ENCODE peak calls at places on chromosomes 5 and 9, in nine cellular contexts. W is GM23338; D is sigmoid colon; L is fibroblast of lung; X is IMR-90; O is HCT116; Z is adrenal gland; K is mucosa of descending colon; P is CD8-positive, alpha-beta T cell. N is an unnamed sample. For H3K36me3, the result is how much of the 10 kb centered on the place peaks cover.

GRCh38 chr9:104494808-104495207 is 9.3 kb upstream of the OR13F1 start:
- DNase-seq in P (no peak), D (no peak), K (no peak), X (no peak), O (no peak), Z (no peak), W (peak), L (no peak), N (no peak)

GRCh38 chr9:2677927-2678889 is 39.1 kb upstream of the KCNV2 start:
- DNase-seq in W (no peak), O (no peak), D (no peak), Z (no peak), L (no peak), K (no peak), P (no peak), X (no peak), N (no peak)

GRCh38 chr5:107567901-107568671 is 102.7 kb downstream of the EFNA5 start:
- DNase-seq in K (no peak), X (no peak), O (no peak), P (no peak), D (no peak), Z (no peak), W (no peak), L (no peak), N (no peak)

GRCh38 chr5:61999371-61999770 is 306.6 kb upstream of the KIF2A start:
- DNase-seq in K (no peak), O (no peak), W (no peak), P (no peak), X (no peak), L (no peak), D (no peak), Z (no peak), N (no peak)

GRCh38 chr9:89536145-89536574 is 38.2 kb upstream of the SEMA4D start:
- DNase-seq in X (no peak), L (no peak), O (no peak), W (no peak), K (no peak), D (no peak), Z (no peak), P (no peak), N (no peak)

GRCh38 chr5:96258692-96259091 is 174.4 kb downstream of the PCSK1 start:
- DNase-seq in X (no peak), L (no peak), Z (no peak), O (no peak), K (no peak), D (no peak), W (no peak), P (no peak), N (no peak)

GRCh38 chr9:96253059-96253696 is 48.8 kb downstream of the HSD17B3 start:
- DNase-seq in P (no peak), O (no peak), K (no peak), W (peak), D (no peak), L (no peak), Z (no peak), X (no peak), N (no peak)

GRCh38 chr9:136685792-136686533 is 1.3 kb downstream of the AGPAT2 start:
- DNase-seq in W (no peak), L (no peak), D (no peak), P (no peak), K (no peak), O (no peak), X (no peak), Z (no peak), N (no peak)

GRCh38 chr9:125747053-125747764 is at the start of gene PBX3:
- DNase-seq in L (peak), W (peak), D (peak), P (peak), Z (peak), O (no peak), X (no peak), K (peak), N (no peak)

GRCh38 chr5:68171101-68171558 is 44.4 kb upstream of the PIK3R1 start:
- DNase-seq in D (peak), K (no peak), P (no peak), O (no peak), X (peak), L (peak), W (no peak), Z (no peak), N (no peak)

GRCh38 chr9:751137-752051 is 90.1 kb upstream of the DMRT1 start:
- DNase-seq in X (peak), D (no peak), P (no peak), Z (no peak), W (no peak), K (peak), L (peak), O (no peak), N (no peak)

GRCh38 chr9:131663288-131663687 is 76.6 kb downstream of the RAPGEF1 start:
- DNase-seq in Z (no peak), D (no peak), P (no peak), K (no peak), L (no peak), W (no peak), X (no peak), O (no peak), N (no peak)

GRCh38 chr5:139543423-139543991 is 17.6 kb upstream of the UBE2D2 start:
- DNase-seq in P (peak), O (no peak), W (peak), K (peak), D (peak), X (peak), L (peak), Z (peak), N (no peak)

GRCh38 chr5:14147210-14147609 is 4.1 kb downstream of the TRIO start:
- DNase-seq in K (no peak), W (no peak), L (no peak), O (no peak), D (no peak), X (no peak), P (no peak), Z (no peak), N (no peak)

GRCh38 chr5:6753851-6754250 is 40.6 kb downstream of the TENT4A start:
- DNase-seq in K (no peak), Z (no peak), X (no peak), L (no peak), O (no peak), W (no peak), P (no peak), D (peak), N (no peak)

GRCh38 chr5:83957188-83957587 is 236.5 kb upstream of the HAPLN1 start:
- DNase-seq in O (no peak), W (peak), Z (no peak), L (peak), P (no peak), K (no peak), X (peak), D (no peak), N (no peak)

GRCh38 chr5:76737846-76738245 is 21.9 kb downstream of the F2R start:
- DNase-seq in K (no peak), L (no peak), P (no peak), O (no peak), W (no peak), Z (no peak), X (peak), D (no peak), N (no peak)

GRCh38 chr5:129110742-129111141 is 16.2 kb downstream of the ISOC1 start:
- DNase-seq in Z (no peak), K (no peak), O (no peak), D (no peak), W (no peak), P (no peak), X (peak), L (no peak), N (no peak)

GRCh38 chr5:127924606-127925005 is 159.0 kb upstream of the SLC12A2 start:
- DNase-seq in Z (no peak), O (no peak), K (no peak), W (no peak), D (no peak), L (no peak), X (no peak), P (no peak), N (no peak)

GRCh38 chr5:57302643-57303042 is 128.8 kb downstream of the GPBP1 start:
- DNase-seq in K (no peak), X (peak), L (peak), O (no peak), Z (no peak), P (no peak), W (no peak), D (no peak), N (no peak)

GRCh38 chr5:56302027-56302426 is 68.9 kb upstream of the ANKRD55 start:
- DNase-seq in X (peak), Z (no peak), W (no peak), O (no peak), P (no peak), L (peak), K (no peak), D (no peak), N (no peak)

GRCh38 chr9:136201609-136202448 is 3.1 kb downstream of the LHX3 start:
- DNase-seq in W (peak), P (no peak), X (no peak), K (peak), L (peak), O (no peak), Z (no peak), D (no peak), N (no peak)

GRCh38 chr5:179228341-179229121 is 116.7 kb downstream of the ADAMTS2 start:
- DNase-seq in K (no peak), O (no peak), L (peak), W (no peak), D (peak), P (no peak), X (no peak), Z (no peak), N (no peak)

GRCh38 chr5:39197556-39197955 is 21.8 kb downstream of the FYB1 start:
- DNase-seq in O (peak), L (no peak), W (no peak), Z (no peak), X (no peak), D (no peak), K (no peak), P (peak), N (no peak)

GRCh38 chr9:98943682-98944129 is at the start of gene COL15A1:
- DNase-seq in D (peak), L (peak), K (no peak), Z (peak), O (no peak), P (no peak), W (peak), X (no peak), N (no peak)

GRCh38 chr9:89277043-89277442 is 34.0 kb upstream of the CKS2 start:
- DNase-seq in D (no peak), P (no peak), L (no peak), O (no peak), W (no peak), K (no peak), Z (no peak), X (no peak), N (no peak)

GRCh38 chr9:133950206-133950915 is 41.8 kb downstream of the VAV2 start:
- DNase-seq in D (no peak), W (no peak), O (no peak), Z (no peak), L (peak), K (no peak), P (peak), X (peak), N (no peak)

GRCh38 chr5:13992795-13993194 is 48.3 kb upstream of the DNAH5 start:
- DNase-seq in O (no peak), P (no peak), Z (no peak), L (no peak), K (no peak), W (no peak), D (no peak), X (no peak), N (no peak)

GRCh38 chr5:93099902-93100347 is 481.1 kb downstream of the NR2F1-AS1 start:
- DNase-seq in L (peak), O (no peak), Z (no peak), X (no peak), P (no peak), K (no peak), W (no peak), D (no peak), N (no peak)

GRCh38 chr5:79560774-79561524 is 47.0 kb upstream of the HOMER1 start:
- DNase-seq in X (peak), W (no peak), Z (no peak), L (peak), P (no peak), D (no peak), O (no peak), K (no peak), N (no peak)

GRCh38 chr5:177496111-177497010 is 1.0 kb downstream of the PDLIM7 start:
- DNase-seq in X (peak), P (no peak), O (peak), L (peak), K (peak), Z (peak), W (peak), D (peak), N (peak)

DNA sequence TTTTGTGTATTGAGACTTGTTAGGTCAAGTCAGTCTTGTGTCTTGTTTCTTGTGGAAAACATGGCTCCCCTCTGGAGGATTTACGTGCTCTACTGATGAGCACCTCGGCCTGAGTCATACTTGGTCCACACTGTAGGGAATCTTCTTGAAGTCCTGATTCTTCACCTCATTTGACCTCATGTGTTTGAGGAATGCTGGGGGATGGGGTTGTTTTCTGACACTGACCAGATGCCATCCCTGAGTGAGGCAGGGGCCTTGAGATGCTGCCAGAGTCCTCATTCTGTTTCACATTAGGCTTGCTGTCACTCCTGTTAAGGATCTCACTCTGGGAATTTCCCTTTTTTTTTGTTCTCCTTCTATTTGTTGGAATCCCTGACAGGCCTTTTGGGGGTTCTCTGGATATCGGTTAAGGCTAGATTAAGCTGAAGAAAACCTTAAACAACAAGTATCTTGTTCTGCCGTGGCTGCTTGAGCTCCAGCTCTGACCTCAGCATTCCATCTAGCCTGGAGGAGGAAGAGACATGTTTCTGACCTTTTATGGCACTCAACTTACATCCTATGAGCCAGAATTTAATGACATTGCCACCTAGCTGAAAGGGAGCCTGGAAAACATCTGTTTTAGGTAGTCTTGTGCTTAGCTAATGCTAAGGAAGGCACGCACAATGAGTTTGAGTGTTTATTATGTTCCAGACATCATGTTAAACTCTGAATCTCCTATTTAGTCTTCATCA is 20.6 kb downstream of the TCOF1 start:
- DNase-seq in Z (no peak), L (peak), K (no peak), W (no peak), O (no peak), P (no peak), D (no peak), X (peak), N (peak)
- H3K36me3 ChIP-seq in Z (half or more), L (under half), K (under half), W (half or more), O (half or more), P (half or more), D (half or more), X (half or more), N (under half)

DNA sequence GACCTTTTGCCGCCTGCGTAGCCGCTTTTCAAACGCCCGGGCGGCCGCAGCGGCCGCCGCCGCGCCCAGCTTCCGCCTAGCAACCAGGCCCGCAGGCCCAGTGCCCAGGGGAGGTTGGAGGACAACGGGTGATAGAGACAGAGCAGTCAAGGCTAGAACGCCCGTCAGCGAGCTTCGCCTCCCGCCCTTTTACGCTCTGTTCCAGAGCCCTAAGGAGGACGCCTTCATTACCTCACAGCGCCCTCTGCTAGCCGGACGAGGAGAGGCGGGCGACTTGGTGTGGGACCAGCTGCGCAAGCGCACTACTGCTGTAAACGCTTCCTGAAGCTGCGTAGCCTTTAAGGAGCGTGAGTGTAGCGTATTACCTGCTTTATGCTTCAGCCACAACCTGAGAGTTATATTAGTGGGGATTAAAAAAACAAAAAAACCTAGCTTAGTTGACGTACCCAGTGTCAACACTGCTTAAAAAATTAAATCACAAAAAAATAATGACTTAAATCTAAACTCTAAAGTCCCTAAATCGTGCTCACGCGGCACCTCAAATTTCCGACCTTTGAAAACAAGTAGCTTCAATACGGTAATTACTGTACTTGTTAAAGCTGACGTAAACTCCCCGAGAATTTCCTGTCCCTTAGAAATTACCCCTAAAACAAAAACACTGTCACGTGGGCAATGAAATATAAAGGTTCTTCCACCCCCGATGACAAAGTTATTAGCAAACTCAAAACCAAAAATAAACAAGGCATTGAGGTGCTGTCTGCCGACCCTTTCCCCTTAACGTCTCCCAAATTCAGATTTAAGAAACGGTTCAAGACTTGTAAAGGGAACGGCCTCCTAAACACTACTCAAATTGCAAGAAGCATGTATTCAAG is at the start of gene CEP120:
- DNase-seq in X (peak), D (peak), K (peak), L (peak), O (peak), Z (peak), W (peak), P (peak), N (peak)
- H3K4me3 ChIP-seq in X (peak), D (peak), K (peak), L (peak), O (peak), Z (peak), W (peak), P (peak), N (peak)

GRCh38 chr9:68522954-68523353 is 17.7 kb downstream of the TMEM252 start:
- DNase-seq in D (no peak), W (peak), P (no peak), L (no peak), K (no peak), O (no peak), Z (no peak), X (no peak), N (no peak)

GRCh38 chr9:68523367-68523936 is 17.2 kb downstream of the TMEM252 start:
- DNase-seq in W (no peak), D (no peak), P (no peak), Z (no peak), X (no peak), L (no peak), K (no peak), O (no peak), N (no peak)

DNA sequence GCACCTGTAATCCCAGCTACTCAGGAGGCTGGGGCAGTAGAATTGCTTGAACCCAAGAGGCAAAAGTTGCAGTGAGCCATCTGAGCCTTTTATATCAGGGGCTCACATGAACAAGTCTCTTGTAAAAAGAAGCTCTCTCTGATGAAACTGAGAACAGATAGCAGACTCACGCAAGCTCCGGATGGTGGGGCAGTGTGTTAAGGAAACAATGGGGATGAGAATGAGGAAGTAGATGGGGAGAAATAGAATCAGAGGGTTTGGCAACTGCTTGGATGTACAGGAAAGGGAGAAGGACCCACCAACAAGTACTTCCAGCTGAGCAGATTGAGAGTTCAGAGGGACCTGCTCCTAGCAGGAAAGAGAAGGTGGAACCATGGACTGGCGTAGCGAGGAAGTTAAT is 18.6 kb downstream of the TMEM252 start:
- DNase-seq in W (no peak), Z (no peak), D (no peak), X (no peak), L (no peak), K (no peak), O (no peak), P (no peak), N (no peak)
- TF ChIP-seq CTCF in W (no peak), Z (no peak), D (no peak), X (no peak), L (no peak), K (no peak), O (no peak), P (no peak), N (no peak)

GRCh38 chr5:364497-364896 is 43.0 kb downstream of the AHRR start:
- DNase-seq in O (no peak), Z (no peak), P (no peak), L (no peak), X (no peak), W (no peak), D (no peak), K (no peak), N (no peak)
- H3K36me3 ChIP-seq in O (under half), Z (under half), P (under half), L (under half), X (half or more), W (under half), D (under half), K (under half), N (under half)

GRCh38 chr9:123509646-123510045 is 153.6 kb downstream of the CRB2 start:
- DNase-seq in Z (no peak), L (no peak), O (no peak), D (no peak), K (no peak), W (no peak), P (no peak), X (no peak), N (no peak)
- H3K4me3 ChIP-seq in Z (no peak), L (no peak), O (no peak), D (no peak), K (no peak), W (no peak), P (no peak), X (no peak), N (no peak)

N was measured in kidney epithelial cell.